ENCODE peak calls at places on chromosomes 11 and 22, in four cellular contexts. One of them, this sample, is unnamed.

GRCh38 chr11:121194731-121195596 is 93.9 kb downstream of the TECTA start:
- DNase-seq in NCI-H1048: peak
- DNase-seq in GM18507: peak
- DNase-seq in NCI-H146: peak
- DNase-seq in this sample: peak

GRCh38 chr22:48489551-48490512 is 1337.8 kb downstream of the BRD1 start:
- DNase-seq in NCI-H1048: no peak
- DNase-seq in GM18507: no peak
- DNase-seq in NCI-H146: peak
- DNase-seq in this sample: no peak

GRCh38 chr11:40338739-40339138 is 1120.7 kb downstream of the LRRC4C start:
- DNase-seq in NCI-H1048: no peak
- DNase-seq in GM18507: no peak
- DNase-seq in NCI-H146: no peak
- DNase-seq in this sample: peak

GRCh38 chr22:28883917-28884753 is 763 bp downstream of the ZNRF3 start:
- DNase-seq in NCI-H1048: no peak
- DNase-seq in GM18507: no peak
- DNase-seq in NCI-H146: peak
- DNase-seq in this sample: peak

GRCh38 chr11:94796863-94797262 is 28.7 kb downstream of the AMOTL1 start:
- DNase-seq in NCI-H1048: no peak
- DNase-seq in GM18507: no peak
- DNase-seq in NCI-H146: no peak
- DNase-seq in this sample: no peak

GRCh38 chr11:78391424-78391823 is 26.2 kb downstream of the GAB2 start:
- DNase-seq in NCI-H1048: no peak
- DNase-seq in GM18507: no peak
- DNase-seq in NCI-H146: no peak
- DNase-seq in this sample: peak

GRCh38 chr22:42427211-42427610 is 5.0 kb downstream of the NFAM1 start:
- DNase-seq in NCI-H1048: no peak
- DNase-seq in GM18507: no peak
- DNase-seq in NCI-H146: peak
- DNase-seq in this sample: no peak

GRCh38 chr11:36411202-36411640 is 98.9 kb downstream of the TRAF6 start:
- DNase-seq in NCI-H1048: no peak
- DNase-seq in GM18507: no peak
- DNase-seq in NCI-H146: no peak
- DNase-seq in this sample: no peak

GRCh38 chr11:45959851-45960250 is 37.4 kb downstream of the LARGE2 start:
- DNase-seq in NCI-H1048: no peak
- DNase-seq in GM18507: no peak
- DNase-seq in NCI-H146: no peak
- DNase-seq in this sample: no peak

GRCh38 chr11:67562951-67563350 is 20.7 kb upstream of the GSTP1 start:
- DNase-seq in NCI-H1048: no peak
- DNase-seq in GM18507: no peak
- DNase-seq in NCI-H146: no peak
- DNase-seq in this sample: no peak

GRCh38 chr11:30046211-30046945 is 29.5 kb upstream of the KCNA4 start:
- DNase-seq in NCI-H1048: no peak
- DNase-seq in GM18507: no peak
- DNase-seq in NCI-H146: peak
- DNase-seq in this sample: no peak

GRCh38 chr11:62933775-62934495 is 12.8 kb upstream of the CHRM1 start:
- DNase-seq in NCI-H1048: no peak
- DNase-seq in GM18507: no peak
- DNase-seq in NCI-H146: no peak
- DNase-seq in this sample: no peak

GRCh38 chr11:131253142-131253884 is 117.1 kb upstream of the NTM start:
- DNase-seq in NCI-H1048: no peak
- DNase-seq in GM18507: no peak
- DNase-seq in NCI-H146: no peak
- DNase-seq in this sample: no peak

GRCh38 chr11:75485742-75486141 is 40.0 kb downstream of the GDPD5 start:
- DNase-seq in NCI-H1048: no peak
- DNase-seq in GM18507: no peak
- DNase-seq in NCI-H146: no peak
- DNase-seq in this sample: no peak

GRCh38 chr22:50271519-50271970 is 1.4 kb upstream of the MAPK11 start:
- DNase-seq in NCI-H1048: peak
- DNase-seq in GM18507: no peak
- DNase-seq in NCI-H146: peak
- DNase-seq in this sample: peak

GRCh38 chr11:267491-267994 is 10.7 kb upstream of the NLRP6 start:
- DNase-seq in NCI-H1048: no peak
- DNase-seq in GM18507: no peak
- DNase-seq in NCI-H146: no peak
- DNase-seq in this sample: peak

GRCh38 chr11:4095509-4096230 is 1.1 kb downstream of the RRM1 start:
- DNase-seq in NCI-H1048: no peak
- DNase-seq in GM18507: no peak
- DNase-seq in NCI-H146: peak
- DNase-seq in this sample: peak

GRCh38 chr11:114774599-114775365 is 96.5 kb downstream of the NXPE2 start:
- DNase-seq in NCI-H1048: peak
- DNase-seq in GM18507: no peak
- DNase-seq in NCI-H146: peak
- DNase-seq in this sample: peak

This sample was measured in DMS53.